ENCODE peak calls at places on chromosomes 3 and 15, in ten cellular contexts. A is PC-3, Z is adrenal gland, V is HCT116, Y is sigmoid colon, B is pancreas, L is neuronal stem cell, M is A673, D is K562, R is right lobe of liver. U is an unnamed sample. For H3K4me1 and H3K9me3, the result is how much of the 10 kb centered on the place peaks cover.

GRCh38 chr15:46441294-46442062 is 806.6 kb downstream of the SQOR start:
- DNase-seq in A (peak), Z (no peak), V (no peak), Y (no peak), B (no peak), L (no peak), M (no peak), D (no peak), R (no peak), U (no peak)

GRCh38 chr3:98780343-98780742 is 17.2 kb downstream of the ST3GAL6 start:
- DNase-seq in A (no peak), Z (no peak), V (no peak), Y (no peak), B (no peak), L (no peak), M (no peak), D (no peak), R (no peak), U (no peak)

GRCh38 chr15:65424683-65425082 is 1.9 kb upstream of the IGDCC4 start:
- DNase-seq in A (no peak), Z (no peak), V (no peak), Y (peak), B (no peak), L (no peak), M (no peak), D (no peak), R (no peak), U (no peak)

GRCh38 chr3:85790445-85791030 is 831.7 kb downstream of the CADM2 start:
- DNase-seq in A (no peak), Z (no peak), V (no peak), Y (no peak), B (peak), L (no peak), M (no peak), D (no peak), R (no peak), U (no peak)

GRCh38 chr15:64636541-64636940 is 138.8 kb downstream of the RBPMS2 start:
- DNase-seq in A (no peak), Z (no peak), V (no peak), Y (no peak), B (no peak), L (no peak), M (no peak), D (no peak), R (no peak), U (no peak)

GRCh38 chr3:38226273-38226672 is 39.3 kb upstream of the SLC22A13 start:
- DNase-seq in A (peak), Z (no peak), V (no peak), Y (no peak), B (no peak), L (no peak), M (no peak), D (no peak), R (no peak), U (no peak)

GRCh38 chr3:134627831-134628230 is 23.0 kb downstream of the KY start:
- DNase-seq in A (peak), Z (no peak), V (no peak), Y (no peak), B (no peak), L (no peak), M (no peak), D (no peak), R (no peak), U (peak)

GRCh38 chr15:62165029-62165792 is at the start of gene C2CD4B:
- DNase-seq in A (no peak), Z (peak), V (no peak), Y (no peak), B (peak), L (peak), M (no peak), D (no peak), R (peak), U (peak)

GRCh38 chr3:62538706-62539356 is 165.5 kb upstream of the FEZF2 start:
- DNase-seq in A (no peak), Z (no peak), V (no peak), Y (no peak), B (no peak), L (no peak), M (no peak), D (no peak), R (no peak), U (no peak)

GRCh38 chr3:47961815-47962606 is 54.2 kb downstream of the MAP4 start:
- DNase-seq in A (peak), Z (peak), V (no peak), Y (no peak), B (no peak), L (no peak), M (peak), D (peak), R (no peak), U (peak)
- H3K4me1 ChIP-seq in A (under half), Z (under half), V (under half), Y (under half), B (under half), L (under half), M (under half), D (under half), R (under half), U (under half)

GRCh38 chr15:33066584-33066983 is 127.9 kb downstream of the FMN1 start:
- DNase-seq in A (no peak), Z (no peak), V (no peak), Y (no peak), B (no peak), L (no peak), M (no peak), D (no peak), R (no peak), U (no peak)

GRCh38 chr15:33068007-33068441 is 126.5 kb downstream of the FMN1 start:
- DNase-seq in A (peak), Z (peak), V (no peak), Y (peak), B (peak), L (no peak), M (no peak), D (no peak), R (peak), U (peak)

GRCh38 chr15:33069161-33069560 is 125.4 kb downstream of the FMN1 start:
- DNase-seq in A (no peak), Z (no peak), V (no peak), Y (no peak), B (no peak), L (no peak), M (no peak), D (no peak), R (no peak), U (no peak)

GRCh38 chr15:33068531-33068990 is 126.0 kb downstream of the FMN1 start:
- DNase-seq in A (peak), Z (no peak), V (no peak), Y (no peak), B (no peak), L (no peak), M (peak), D (no peak), R (no peak), U (peak)

DNA sequence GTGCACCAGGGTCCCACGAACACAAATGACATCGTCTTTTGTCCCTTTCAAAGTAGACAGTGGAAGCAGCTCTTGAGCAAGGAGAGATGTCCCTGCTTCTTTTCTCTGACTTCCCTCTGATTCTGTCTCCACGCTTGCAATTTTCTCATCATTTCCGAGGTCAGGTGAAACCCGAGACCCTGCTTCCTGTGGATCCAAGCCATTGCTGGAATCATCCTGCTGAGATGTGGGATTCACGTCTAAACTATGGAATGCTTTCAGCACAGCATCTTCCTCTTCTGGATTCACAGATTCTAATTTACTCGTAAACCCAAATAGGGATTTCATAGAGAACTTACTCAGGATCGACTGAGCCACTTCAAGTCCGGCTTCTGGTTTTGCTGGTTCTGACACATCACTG is 127.1 kb downstream of the FMN1 start:
- DNase-seq in A (peak), Z (no peak), V (no peak), Y (no peak), B (no peak), L (no peak), M (peak), D (no peak), R (no peak), U (no peak)
- H3K4me3 ChIP-seq in A (peak), Z (no peak), V (no peak), Y (no peak), B (peak), L (no peak), M (peak), D (no peak), R (no peak), U (no peak)

GRCh38 chr15:58021332-58022230 is 43.9 kb downstream of the ALDH1A2 start:
- DNase-seq in A (no peak), Z (no peak), V (no peak), Y (no peak), B (peak), L (no peak), M (no peak), D (no peak), R (no peak), U (no peak)

GRCh38 chr15:58026051-58026450 is 39.5 kb downstream of the ALDH1A2 start:
- DNase-seq in A (no peak), Z (no peak), V (no peak), Y (no peak), B (no peak), L (no peak), M (no peak), D (no peak), R (no peak), U (no peak)

GRCh38 chr15:58026552-58026951 is 39.0 kb downstream of the ALDH1A2 start:
- DNase-seq in A (no peak), Z (no peak), V (no peak), Y (peak), B (peak), L (no peak), M (no peak), D (no peak), R (no peak), U (no peak)
- H3K9me3 ChIP-seq in A (under half), Z (under half), V (under half), Y (under half), B (under half), L (under half), M (under half), D (under half), R (under half), U (under half)

GRCh38 chr3:5006755-5007202 is 27.5 kb downstream of the BHLHE40 start:
- DNase-seq in A (no peak), Z (no peak), V (no peak), Y (peak), B (no peak), L (no peak), M (no peak), D (no peak), R (no peak), U (no peak)

GRCh38 chr3:5005367-5005766 is 26.1 kb downstream of the BHLHE40 start:
- DNase-seq in A (no peak), Z (no peak), V (no peak), Y (peak), B (no peak), L (no peak), M (no peak), D (no peak), R (no peak), U (no peak)

GRCh38 chr3:5009506-5010100 is 30.4 kb downstream of the BHLHE40 start:
- DNase-seq in A (no peak), Z (no peak), V (no peak), Y (no peak), B (no peak), L (no peak), M (no peak), D (no peak), R (no peak), U (no peak)

GRCh38 chr3:5010140-5010539 is 30.9 kb downstream of the BHLHE40 start:
- DNase-seq in A (no peak), Z (no peak), V (no peak), Y (no peak), B (no peak), L (no peak), M (no peak), D (no peak), R (no peak), U (no peak)

DNA sequence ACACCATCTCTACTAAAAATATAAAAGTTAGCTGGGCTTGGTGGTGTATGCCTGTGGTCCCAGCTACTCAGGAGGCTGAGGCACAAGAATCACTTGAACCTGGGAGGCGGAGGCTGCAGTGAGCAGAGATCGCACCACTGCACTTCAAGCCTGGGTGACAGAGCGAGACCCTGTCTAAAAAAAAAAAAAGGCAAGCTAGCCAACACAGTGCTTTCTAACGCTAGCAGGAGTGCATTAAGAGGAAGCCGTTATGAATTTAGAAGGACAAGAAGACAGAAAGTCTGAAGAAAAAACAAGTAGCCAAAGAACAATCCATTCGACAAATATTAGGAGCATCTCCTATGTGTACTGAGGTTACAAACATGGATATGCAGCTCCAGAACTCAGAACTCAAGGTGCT is 28.6 kb downstream of the BHLHE40 start:
- DNase-seq in A (no peak), Z (no peak), V (no peak), Y (no peak), B (no peak), L (no peak), M (no peak), D (no peak), R (no peak), U (no peak)
- H3K4me1 ChIP-seq in A (under half), Z (under half), V (under half), Y (under half), B (under half), L (under half), M (under half), D (under half), R (under half), U (under half)

GRCh38 chr3:16884084-16884747 is 539 bp upstream of the PLCL2 start:
- DNase-seq in A (peak), Z (peak), V (no peak), Y (peak), B (peak), L (peak), M (peak), D (peak), R (peak), U (peak)

GRCh38 chr3:16884748-16885587 is at the start of gene PLCL2:
- DNase-seq in A (peak), Z (peak), V (no peak), Y (peak), B (peak), L (peak), M (peak), D (peak), R (peak), U (peak)

GRCh38 chr3:16887130-16887529 is 2.4 kb downstream of the PLCL2 start:
- DNase-seq in A (no peak), Z (no peak), V (no peak), Y (no peak), B (no peak), L (no peak), M (no peak), D (no peak), R (no peak), U (no peak)

GRCh38 chr3:16885588-16885903 is 791 bp downstream of the PLCL2 start:
- DNase-seq in A (peak), Z (no peak), V (no peak), Y (no peak), B (no peak), L (no peak), M (no peak), D (no peak), R (no peak), U (peak)

GRCh38 chr3:16885948-16886683 is 1.4 kb downstream of the PLCL2 start:
- DNase-seq in A (peak), Z (no peak), V (no peak), Y (no peak), B (no peak), L (no peak), M (no peak), D (no peak), R (no peak), U (peak)
- H3K4me3 ChIP-seq in A (peak), Z (peak), V (no peak), Y (peak), B (peak), L (peak), M (no peak), D (no peak), R (peak), U (peak)

DNA sequence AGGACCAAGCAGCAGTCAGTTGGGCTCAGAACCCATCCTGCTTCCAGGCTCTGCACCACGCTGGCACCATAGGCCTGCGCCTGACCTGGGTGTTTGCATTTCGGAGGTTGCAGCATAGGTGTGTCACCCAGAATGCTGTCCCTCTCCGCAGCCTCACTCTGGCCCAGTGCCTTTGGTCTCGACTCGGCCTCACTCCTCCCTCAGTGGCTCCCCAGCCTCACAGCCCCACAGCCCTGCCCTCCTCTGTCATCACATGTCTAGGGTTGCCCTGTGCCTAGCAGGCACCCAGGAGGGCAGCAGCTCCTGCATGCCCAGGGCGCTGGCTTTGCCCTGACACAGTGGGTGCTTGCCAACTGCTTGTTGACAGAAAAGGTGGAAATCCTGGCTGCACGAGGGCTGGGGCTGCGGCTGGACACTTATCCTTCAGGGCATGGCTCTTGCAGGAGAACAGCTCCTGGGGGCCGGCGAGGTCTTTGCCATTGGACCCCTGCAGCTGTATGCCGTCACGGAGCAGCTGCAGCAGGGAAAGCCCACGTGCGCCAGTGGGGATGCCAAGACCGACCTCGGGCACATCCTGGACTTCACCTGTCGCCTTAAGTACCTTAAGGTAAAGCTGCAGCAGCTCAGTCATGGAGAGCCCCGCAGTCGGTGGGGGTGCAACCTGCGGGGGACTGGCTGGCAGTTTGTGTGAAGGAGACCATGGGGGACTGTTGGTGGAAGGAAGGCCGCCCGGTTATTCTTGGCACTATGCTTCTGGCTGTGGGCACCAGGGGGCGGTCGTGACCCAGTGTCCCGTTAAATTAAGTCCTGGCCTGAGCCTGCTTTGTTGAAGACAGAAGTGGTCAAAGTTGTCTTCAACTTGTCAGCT is 16.2 kb downstream of the NISCH start:
- DNase-seq in A (peak), Z (peak), V (no peak), Y (no peak), B (peak), L (no peak), M (no peak), D (no peak), R (peak), U (no peak)
- H3K9me3 ChIP-seq in A (under half), Z (under half), V (under half), Y (under half), B (under half), L (under half), M (under half), D (under half), R (under half), U (under half)

DNA sequence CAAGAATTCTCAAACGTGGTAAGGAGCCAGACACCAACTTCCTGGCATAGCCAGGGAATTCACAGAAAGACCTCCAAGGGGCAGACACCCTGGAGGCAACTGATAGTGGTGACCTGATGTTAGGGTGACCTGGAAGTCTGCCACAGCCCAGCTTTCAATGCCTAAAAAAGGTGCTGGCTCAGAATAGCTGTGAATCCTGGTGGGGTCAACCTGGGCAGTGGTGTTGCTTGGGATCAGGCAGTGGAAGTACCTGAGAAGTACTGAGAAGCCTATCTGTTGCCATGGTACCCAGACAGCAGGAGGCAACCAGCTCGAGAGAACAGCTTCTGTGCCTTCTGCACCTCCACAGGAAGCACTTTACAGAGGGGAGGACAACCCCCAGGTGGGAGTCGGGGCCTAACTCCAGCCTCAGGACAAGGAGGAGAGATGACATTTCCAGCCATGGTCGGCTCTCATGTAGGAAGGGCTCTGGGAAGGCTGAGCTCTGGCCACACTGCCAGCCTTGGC is 55.4 kb upstream of the LARS2 start:
- DNase-seq in A (no peak), Z (no peak), V (no peak), Y (no peak), B (no peak), L (no peak), M (no peak), D (no peak), R (no peak), U (no peak)
- H3K4me1 ChIP-seq in A (under half), Z (under half), V (under half), Y (under half), B (under half), L (under half), M (under half), D (under half), R (under half), U (under half)

U was measured in small intestine.